ENCODE peak calls at places on chromosomes 3 and 15, in eight cellular contexts. One of them, this sample, is unnamed.

GRCh38 chr3:122689587-122689986 is 8.9 kb downstream of the PARP14 start:
- DNase-seq in A549: no peak
- DNase-seq in prostate gland: no peak
- DNase-seq in heart right ventricle: no peak
- DNase-seq in HFF-Myc: no peak
- DNase-seq in natural killer cell: no peak
- DNase-seq in testis: no peak
- DNase-seq in fibroblast of lung: peak; percentile 58
- DNase-seq in this sample: no peak

GRCh38 chr15:40266828-40267304 is 16.0 kb downstream of the ANKRD63 start:
- DNase-seq in heart right ventricle: no peak
- DNase-seq in prostate gland: peak; percentile 58
- DNase-seq in testis: no peak
- DNase-seq in A549: peak; percentile 85
- DNase-seq in fibroblast of lung: peak; percentile 96
- DNase-seq in HFF-Myc: peak; percentile 88
- DNase-seq in natural killer cell: no peak
- DNase-seq in this sample: no peak

GRCh38 chr3:136067211-136067610 is 101.7 kb downstream of the PPP2R3A start:
- DNase-seq in heart right ventricle: no peak
- DNase-seq in HFF-Myc: no peak
- DNase-seq in natural killer cell: no peak
- DNase-seq in A549: no peak
- DNase-seq in testis: no peak
- DNase-seq in fibroblast of lung: no peak
- DNase-seq in prostate gland: no peak
- DNase-seq in this sample: no peak

GRCh38 chr3:17830786-17831185 is 88.4 kb upstream of the TBC1D5 start:
- DNase-seq in testis: no peak
- DNase-seq in natural killer cell: no peak
- DNase-seq in fibroblast of lung: no peak
- DNase-seq in prostate gland: no peak
- DNase-seq in heart right ventricle: no peak
- DNase-seq in HFF-Myc: no peak
- DNase-seq in A549: no peak
- DNase-seq in this sample: no peak

GRCh38 chr15:30671309-30671708 is 45.4 kb downstream of the ARHGAP11B start:
- DNase-seq in prostate gland: no peak
- DNase-seq in fibroblast of lung: no peak
- DNase-seq in heart right ventricle: no peak
- DNase-seq in testis: no peak
- DNase-seq in A549: no peak
- DNase-seq in HFF-Myc: no peak
- DNase-seq in natural killer cell: no peak
- DNase-seq in this sample: no peak

GRCh38 chr3:43455233-43455632 is 166.6 kb downstream of the ANO10 start:
- DNase-seq in prostate gland: no peak
- DNase-seq in fibroblast of lung: peak; percentile 80
- DNase-seq in heart right ventricle: no peak
- DNase-seq in HFF-Myc: no peak
- DNase-seq in natural killer cell: no peak
- DNase-seq in testis: no peak
- DNase-seq in A549: peak; percentile 4
- DNase-seq in this sample: no peak

GRCh38 chr3:58529516-58530353 is 7.3 kb downstream of the ACOX2 start:
- DNase-seq in fibroblast of lung: no peak
- DNase-seq in A549: no peak
- DNase-seq in prostate gland: no peak
- DNase-seq in HFF-Myc: no peak
- DNase-seq in testis: peak; percentile 63
- DNase-seq in natural killer cell: no peak
- DNase-seq in heart right ventricle: no peak
- DNase-seq in this sample: peak; percentile 66

GRCh38 chr3:11818033-11818432 is 28.7 kb downstream of the TAMM41 start:
- DNase-seq in A549: no peak
- DNase-seq in natural killer cell: no peak
- DNase-seq in fibroblast of lung: peak; percentile 27
- DNase-seq in prostate gland: no peak
- DNase-seq in HFF-Myc: no peak
- DNase-seq in heart right ventricle: no peak
- DNase-seq in testis: no peak
- DNase-seq in this sample: no peak

GRCh38 chr15:82679626-82680199 is 30.0 kb downstream of the AP3B2 start:
- DNase-seq in natural killer cell: no peak
- DNase-seq in A549: no peak
- DNase-seq in HFF-Myc: no peak
- DNase-seq in heart right ventricle: no peak
- DNase-seq in prostate gland: no peak
- DNase-seq in testis: no peak
- DNase-seq in fibroblast of lung: no peak
- DNase-seq in this sample: no peak

GRCh38 chr3:11507719-11508118 is 136.0 kb downstream of the VGLL4 start:
- DNase-seq in testis: no peak
- DNase-seq in prostate gland: no peak
- DNase-seq in A549: no peak
- DNase-seq in fibroblast of lung: no peak
- DNase-seq in HFF-Myc: no peak
- DNase-seq in natural killer cell: no peak
- DNase-seq in heart right ventricle: no peak
- DNase-seq in this sample: no peak

GRCh38 chr15:50055333-50056278 is 63.4 kb downstream of the ATP8B4 start:
- DNase-seq in A549: no peak
- DNase-seq in fibroblast of lung: peak; percentile 86
- DNase-seq in prostate gland: no peak
- DNase-seq in natural killer cell: no peak
- DNase-seq in testis: peak; percentile 23
- DNase-seq in heart right ventricle: no peak
- DNase-seq in HFF-Myc: peak; percentile 3
- DNase-seq in this sample: no peak

GRCh38 chr3:128287161-128287560 is 133.9 kb downstream of the EEFSEC start:
- DNase-seq in A549: no peak
- DNase-seq in HFF-Myc: no peak
- DNase-seq in testis: no peak
- DNase-seq in natural killer cell: no peak
- DNase-seq in heart right ventricle: no peak
- DNase-seq in prostate gland: no peak
- DNase-seq in fibroblast of lung: no peak
- DNase-seq in this sample: no peak

GRCh38 chr3:57605683-57606082 is 8.5 kb upstream of the ARF4 start:
- DNase-seq in HFF-Myc: no peak
- DNase-seq in A549: no peak
- DNase-seq in prostate gland: no peak
- DNase-seq in heart right ventricle: no peak
- DNase-seq in fibroblast of lung: no peak
- DNase-seq in testis: no peak
- DNase-seq in natural killer cell: no peak
- DNase-seq in this sample: no peak

GRCh38 chr15:100875976-100876375 is 3.7 kb upstream of the ALDH1A3 start:
- DNase-seq in natural killer cell: no peak
- DNase-seq in testis: no peak
- DNase-seq in HFF-Myc: no peak
- DNase-seq in heart right ventricle: no peak
- DNase-seq in prostate gland: no peak
- DNase-seq in A549: no peak
- DNase-seq in fibroblast of lung: no peak
- DNase-seq in this sample: no peak

GRCh38 chr3:154614078-154614477 is 184.1 kb upstream of the GPR149 start:
- DNase-seq in natural killer cell: no peak
- DNase-seq in prostate gland: no peak
- DNase-seq in fibroblast of lung: no peak
- DNase-seq in heart right ventricle: no peak
- DNase-seq in HFF-Myc: no peak
- DNase-seq in A549: no peak
- DNase-seq in testis: no peak
- DNase-seq in this sample: no peak

GRCh38 chr3:146503459-146504202 is 34.3 kb upstream of the PLSCR2 start:
- DNase-seq in prostate gland: peak; percentile 37
- DNase-seq in fibroblast of lung: peak; percentile 99
- DNase-seq in natural killer cell: no peak
- DNase-seq in A549: peak; percentile 23
- DNase-seq in testis: no peak
- DNase-seq in HFF-Myc: peak; percentile 61
- DNase-seq in heart right ventricle: no peak
- DNase-seq in this sample: no peak

GRCh38 chr3:123385981-123386380 is 62.9 kb downstream of the ADCY5 start:
- DNase-seq in heart right ventricle: peak; percentile 69
- DNase-seq in testis: peak; percentile 28
- DNase-seq in A549: no peak
- DNase-seq in natural killer cell: no peak
- DNase-seq in fibroblast of lung: peak; percentile 34
- DNase-seq in HFF-Myc: no peak
- DNase-seq in prostate gland: no peak
- DNase-seq in this sample: no peak

GRCh38 chr3:53030864-53031445 is 14.9 kb downstream of the SFMBT1 start:
- DNase-seq in A549: no peak
- DNase-seq in natural killer cell: no peak
- DNase-seq in prostate gland: no peak
- DNase-seq in heart right ventricle: no peak
- DNase-seq in fibroblast of lung: no peak
- DNase-seq in testis: no peak
- DNase-seq in HFF-Myc: no peak
- DNase-seq in this sample: no peak

GRCh38 chr3:89098964-89099585 is 8.3 kb upstream of the EPHA3 start:
- DNase-seq in HFF-Myc: peak; percentile 15
- DNase-seq in fibroblast of lung: peak; percentile 53
- DNase-seq in natural killer cell: no peak
- DNase-seq in heart right ventricle: peak; percentile 16
- DNase-seq in A549: peak; percentile 4
- DNase-seq in prostate gland: no peak
- DNase-seq in testis: peak; percentile 59
- DNase-seq in this sample: peak; percentile 48
- TF ChIP-seq CTCF in HFF-Myc: peak; percentile 95
- TF ChIP-seq CTCF in fibroblast of lung: peak; percentile 98
- TF ChIP-seq CTCF in natural killer cell: peak; percentile 35
- TF ChIP-seq CTCF in heart right ventricle: peak; percentile 61
- TF ChIP-seq CTCF in A549: peak; percentile 66
- TF ChIP-seq CTCF in prostate gland: peak; percentile 35
- TF ChIP-seq CTCF in testis: peak; percentile 45
- TF ChIP-seq CTCF in this sample: peak; percentile 75

DNA sequence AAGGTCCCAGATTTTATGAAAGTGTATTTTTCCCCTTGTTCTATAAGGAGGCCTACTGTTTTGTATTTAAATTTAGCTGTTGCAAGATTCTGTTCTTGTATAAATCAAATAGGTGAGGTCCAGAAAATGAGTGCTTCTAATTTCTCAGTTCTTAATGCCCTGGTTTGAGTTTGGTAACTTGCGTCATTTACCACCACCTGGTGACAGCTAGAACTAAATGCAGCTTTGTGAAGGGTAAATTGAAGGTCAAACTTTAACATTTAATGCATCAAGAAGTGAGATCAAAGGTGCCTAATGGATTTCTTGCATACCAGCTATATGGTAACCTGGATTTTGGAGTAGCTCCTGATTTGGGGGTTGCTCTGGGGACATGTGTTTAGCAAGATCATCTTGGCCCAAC is 50.7 kb upstream of the POLR2M start:
- DNase-seq in A549: no peak
- DNase-seq in heart right ventricle: no peak
- DNase-seq in HFF-Myc: no peak
- DNase-seq in natural killer cell: no peak
- DNase-seq in prostate gland: no peak
- DNase-seq in testis: no peak
- DNase-seq in fibroblast of lung: no peak
- DNase-seq in this sample: no peak
- TF ChIP-seq CTCF in A549: no peak
- TF ChIP-seq CTCF in heart right ventricle: no peak
- TF ChIP-seq CTCF in HFF-Myc: no peak
- TF ChIP-seq CTCF in natural killer cell: no peak
- TF ChIP-seq CTCF in prostate gland: no peak
- TF ChIP-seq CTCF in testis: no peak
- TF ChIP-seq CTCF in fibroblast of lung: no peak
- TF ChIP-seq CTCF in this sample: no peak

DNA sequence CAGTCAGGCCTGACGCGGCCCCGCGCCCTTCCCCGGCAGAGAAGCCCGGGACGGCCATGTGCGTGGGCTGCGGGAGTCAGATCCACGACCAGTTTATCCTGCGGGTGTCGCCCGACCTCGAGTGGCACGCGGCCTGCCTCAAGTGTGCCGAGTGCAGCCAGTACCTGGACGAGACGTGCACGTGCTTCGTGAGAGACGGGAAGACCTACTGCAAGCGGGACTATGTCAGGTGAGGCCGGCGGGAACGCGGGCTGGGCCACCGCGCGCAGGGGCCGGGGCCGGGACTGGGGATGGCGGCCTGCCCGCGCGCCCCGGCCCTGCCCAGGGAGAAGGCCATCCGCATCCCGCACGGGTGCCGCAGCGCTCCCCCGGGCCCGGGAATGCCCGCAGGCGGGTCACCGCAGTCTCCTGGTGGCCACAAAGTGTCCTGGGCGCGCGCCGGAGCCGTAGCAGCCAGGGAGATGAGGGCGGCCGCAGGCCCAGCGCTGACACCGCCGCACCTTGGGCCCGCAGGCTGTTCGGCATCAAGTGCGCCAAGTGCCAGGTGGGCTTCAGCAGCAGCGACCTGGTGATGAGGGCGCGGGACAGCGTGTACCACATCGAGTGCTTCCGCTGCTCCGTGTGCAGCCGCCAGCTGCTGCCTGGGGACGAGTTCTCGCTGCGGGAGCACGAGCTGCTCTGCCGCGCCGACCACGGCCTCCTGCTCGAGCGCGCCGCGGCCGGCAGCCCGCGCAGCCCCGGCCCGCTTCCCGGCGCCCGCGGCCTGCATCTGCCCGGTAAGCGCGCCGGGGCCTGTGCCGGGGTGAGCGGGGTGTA is 1.4 kb downstream of the ISL2 start:
- DNase-seq in A549: no peak
- DNase-seq in prostate gland: no peak
- DNase-seq in fibroblast of lung: no peak
- DNase-seq in HFF-Myc: no peak
- DNase-seq in testis: no peak
- DNase-seq in natural killer cell: no peak
- DNase-seq in heart right ventricle: no peak
- DNase-seq in this sample: no peak
- TF ChIP-seq CTCF in A549: no peak
- TF ChIP-seq CTCF in prostate gland: no peak
- TF ChIP-seq CTCF in fibroblast of lung: no peak
- TF ChIP-seq CTCF in HFF-Myc: no peak
- TF ChIP-seq CTCF in testis: no peak
- TF ChIP-seq CTCF in natural killer cell: no peak
- TF ChIP-seq CTCF in heart right ventricle: no peak
- TF ChIP-seq CTCF in this sample: no peak

DNA sequence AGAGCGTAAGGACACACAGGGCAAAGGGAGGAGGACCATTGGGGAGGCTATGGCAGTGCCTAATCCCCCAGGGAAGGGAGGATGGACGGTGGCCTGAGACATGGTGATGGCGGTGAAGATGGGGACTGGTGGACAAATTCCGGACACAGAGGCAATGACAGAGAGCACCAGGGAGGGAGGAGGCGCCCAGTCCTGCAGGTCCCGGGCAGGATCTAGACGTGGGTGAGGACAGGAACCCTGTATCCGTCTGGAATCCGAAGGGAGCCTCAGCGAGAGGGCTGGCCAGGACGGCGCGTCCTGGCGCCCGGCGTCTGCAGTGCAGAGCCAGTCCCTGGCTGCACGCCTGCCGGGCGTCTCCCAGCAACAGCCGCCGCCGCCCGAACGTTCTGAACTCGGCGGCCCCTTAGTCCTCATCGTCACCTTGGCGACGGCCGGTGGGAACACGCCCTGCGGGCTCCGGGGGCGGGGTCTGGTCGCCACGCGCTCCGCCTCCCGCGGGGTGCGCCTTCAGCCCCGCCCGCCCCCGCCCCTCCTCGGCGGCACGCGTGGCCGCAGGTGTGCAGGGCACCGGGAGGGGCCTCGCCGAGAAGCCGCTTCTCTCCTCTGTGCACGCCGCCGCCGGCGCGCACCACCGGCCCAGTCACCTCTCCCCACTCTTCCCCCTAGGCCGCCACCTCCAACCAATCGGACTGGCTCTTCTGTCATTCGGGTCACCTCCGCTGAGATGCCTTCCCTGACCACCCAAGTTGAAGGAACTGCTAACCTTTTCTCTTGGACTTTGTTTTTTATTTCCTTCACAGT is 11.6 kb downstream of the XIRP1 start:
- DNase-seq in HFF-Myc: no peak
- DNase-seq in testis: peak; percentile 93
- DNase-seq in heart right ventricle: peak; percentile 93
- DNase-seq in natural killer cell: peak; percentile 77
- DNase-seq in A549: peak; percentile 76
- DNase-seq in fibroblast of lung: peak; percentile 77
- DNase-seq in prostate gland: peak; percentile 97
- DNase-seq in this sample: peak; percentile 76
- TF ChIP-seq CTCF in HFF-Myc: no peak
- TF ChIP-seq CTCF in testis: no peak
- TF ChIP-seq CTCF in heart right ventricle: no peak
- TF ChIP-seq CTCF in natural killer cell: no peak
- TF ChIP-seq CTCF in A549: no peak
- TF ChIP-seq CTCF in fibroblast of lung: peak; percentile 21
- TF ChIP-seq CTCF in prostate gland: no peak
- TF ChIP-seq CTCF in this sample: no peak